ENCODE peak calls at places on chromosomes 16 and 17, in four cellular contexts. I, A, V and B are unnamed samples.

GRCh38 chr17:17856386-17856785 is 19.6 kb upstream of the SREBF1 start:
- DNase-seq in I (no peak), A (no peak), V (no peak), B (no peak)

GRCh38 chr16:85969159-85969558 is 70.2 kb downstream of the IRF8 start:
- DNase-seq in I (no peak), A (no peak), V (no peak), B (peak)

GRCh38 chr16:77993586-77993985 is 28.8 kb upstream of the CLEC3A start:
- DNase-seq in I (no peak), A (no peak), V (no peak), B (no peak)

GRCh38 chr16:75243667-75244224 is 7.7 kb downstream of the BCAR1 start:
- DNase-seq in I (no peak), A (no peak), V (no peak), B (no peak)

GRCh38 chr17:63571632-63572310 is 21.5 kb downstream of the DCAF7 start:
- DNase-seq in I (no peak), A (no peak), V (peak), B (no peak)

GRCh38 chr17:39208893-39209292 is 8.8 kb downstream of the RPL19 start:
- DNase-seq in I (peak), A (no peak), V (no peak), B (peak)

GRCh38 chr17:324151-324571 is 28.4 kb downstream of the RPH3AL start:
- DNase-seq in I (no peak), A (no peak), V (no peak), B (no peak)

GRCh38 chr17:59427996-59428395 is 96.5 kb downstream of the YPEL2 start:
- DNase-seq in I (no peak), A (no peak), V (no peak), B (no peak)

GRCh38 chr16:46768809-46769208 is 20.7 kb upstream of the MYLK3 start:
- DNase-seq in I (no peak), A (no peak), V (no peak), B (no peak)

GRCh38 chr17:56583772-56584171 is 9.7 kb upstream of the NOG start:
- DNase-seq in I (no peak), A (no peak), V (no peak), B (no peak)

GRCh38 chr16:86568677-86569623 is 2.3 kb downstream of the FOXC2 start:
- DNase-seq in I (no peak), A (no peak), V (no peak), B (no peak)

GRCh38 chr16:86205521-86206245 is 304.6 kb upstream of the FOXF1 start:
- DNase-seq in I (no peak), A (no peak), V (no peak), B (no peak)

GRCh38 chr16:68116256-68116853 is 31.2 kb downstream of the NFATC3 start:
- DNase-seq in I (no peak), A (no peak), V (no peak), B (peak)
- TF ChIP-seq CTCF in I (peak), A (peak), V (peak), B (peak)

GRCh38 chr17:47742319-47743181 is 9.5 kb downstream of the TBX21 start:
- DNase-seq in I (peak), A (no peak), V (no peak), B (peak)
- TF ChIP-seq CTCF in I (peak), A (peak), V (peak), B (peak)

GRCh38 chr17:80414508-80414802 is 512 bp upstream of the ENDOV start:
- DNase-seq in I (no peak), A (no peak), V (no peak), B (no peak)
- TF ChIP-seq CTCF in I (no peak), A (no peak), V (no peak), B (no peak)

GRCh38 chr17:21019976-21020575 is 22.7 kb downstream of the USP22 start:
- DNase-seq in I (no peak), A (no peak), V (no peak), B (peak)
- TF ChIP-seq CTCF in I (peak), A (no peak), V (peak), B (peak)

GRCh38 chr17:42027540-42027889 is 7.6 kb downstream of the NKIRAS2 start:
- DNase-seq in I (no peak), A (no peak), V (no peak), B (no peak)

GRCh38 chr17:42026821-42027539 is 7.1 kb downstream of the NKIRAS2 start:
- DNase-seq in I (no peak), A (no peak), V (no peak), B (no peak)

GRCh38 chr17:42023524-42024349 is 3.8 kb downstream of the NKIRAS2 start:
- DNase-seq in I (no peak), A (no peak), V (no peak), B (no peak)

GRCh38 chr17:42027961-42028790 is 8.3 kb downstream of the NKIRAS2 start:
- DNase-seq in I (no peak), A (peak), V (no peak), B (no peak)

GRCh38 chr17:42025191-42025579 is 5.3 kb downstream of the NKIRAS2 start:
- DNase-seq in I (no peak), A (no peak), V (no peak), B (no peak)
- TF ChIP-seq CTCF in I (no peak), A (no peak), V (no peak), B (no peak)

GRCh38 chr17:36534881-36535668 is at the start of gene PIGW:
- DNase-seq in I (peak), A (peak), V (peak), B (peak)
- TF ChIP-seq CTCF in I (no peak), A (no peak), V (no peak), B (no peak)

GRCh38 chr17:78409191-78409621 is 30.8 kb downstream of the PGS1 start:
- DNase-seq in I (no peak), A (no peak), V (no peak), B (no peak)

GRCh38 chr17:78411241-78411855 is 32.9 kb downstream of the PGS1 start:
- DNase-seq in I (no peak), A (no peak), V (no peak), B (no peak)

GRCh38 chr17:78414178-78415162 is 36.0 kb downstream of the PGS1 start:
- DNase-seq in I (no peak), A (no peak), V (no peak), B (no peak)

GRCh38 chr17:78415821-78416301 is 37.4 kb downstream of the PGS1 start:
- DNase-seq in I (no peak), A (no peak), V (no peak), B (no peak)

GRCh38 chr17:78412403-78412802 is 34.0 kb downstream of the PGS1 start:
- DNase-seq in I (no peak), A (no peak), V (no peak), B (no peak)
- TF ChIP-seq CTCF in I (no peak), A (peak), V (peak), B (no peak)